ENCODE peak calls at places on chromosome 1, in seven cellular contexts. H is H1, G is K562, Q is HepG2, B is SK-N-SH, X is GM12878, L is HCT116. C is an unnamed sample.

GRCh38 chr1:156767879-156768608 is 709 bp downstream of the PRCC start:
- DNase-seq in B (peak; percentile 63), Q (no peak), G (peak; percentile 55), X (no peak), L (no peak), H (no peak), C (no peak)

GRCh38 chr1:47587891-47588582 is 150.2 kb downstream of the FOXD2 start:
- DNase-seq in G (no peak), X (no peak), B (no peak), H (no peak), L (no peak), Q (no peak), C (no peak)

GRCh38 chr1:200899015-200899386 is 4.3 kb downstream of the INAVA start:
- DNase-seq in Q (no peak), H (no peak), G (no peak), L (no peak), X (no peak), B (no peak), C (no peak)

GRCh38 chr1:4621646-4622045 is 32.8 kb upstream of the AJAP1 start:
- DNase-seq in B (no peak), Q (no peak), H (no peak), L (no peak), X (no peak), G (no peak), C (no peak)

GRCh38 chr1:165369255-165369848 is 12.8 kb upstream of the LMX1A start:
- DNase-seq in H (no peak), B (peak; percentile 72), L (peak; percentile 32), G (peak; percentile 69), Q (peak; percentile 21), X (no peak), C (peak; percentile 74)

GRCh38 chr1:236343246-236343862 is 50.7 kb upstream of the EDARADD start:
- DNase-seq in X (no peak), G (no peak), H (no peak), L (no peak), Q (no peak), B (no peak), C (peak; percentile 30)

GRCh38 chr1:6287431-6287886 is 26.6 kb upstream of the GPR153 start:
- DNase-seq in B (no peak), H (no peak), G (no peak), L (no peak), Q (no peak), X (no peak), C (no peak)

GRCh38 chr1:212700892-212701819 is 1.5 kb upstream of the BATF3 start:
- DNase-seq in X (no peak), L (no peak), G (peak; percentile 50), Q (no peak), H (peak; percentile 17), B (peak; percentile 65), C (peak; percentile 40)

GRCh38 chr1:246690100-246690499 is 34.1 kb upstream of the SCCPDH start:
- DNase-seq in Q (no peak), X (no peak), L (no peak), H (no peak), G (no peak), B (no peak), C (no peak)

GRCh38 chr1:161367684-161368398 is at the start of gene CFAP126:
- DNase-seq in G (peak; percentile 70), H (no peak), L (peak; percentile 51), X (peak; percentile 35), B (peak; percentile 57), Q (peak; percentile 90), C (peak; percentile 84)

DNA sequence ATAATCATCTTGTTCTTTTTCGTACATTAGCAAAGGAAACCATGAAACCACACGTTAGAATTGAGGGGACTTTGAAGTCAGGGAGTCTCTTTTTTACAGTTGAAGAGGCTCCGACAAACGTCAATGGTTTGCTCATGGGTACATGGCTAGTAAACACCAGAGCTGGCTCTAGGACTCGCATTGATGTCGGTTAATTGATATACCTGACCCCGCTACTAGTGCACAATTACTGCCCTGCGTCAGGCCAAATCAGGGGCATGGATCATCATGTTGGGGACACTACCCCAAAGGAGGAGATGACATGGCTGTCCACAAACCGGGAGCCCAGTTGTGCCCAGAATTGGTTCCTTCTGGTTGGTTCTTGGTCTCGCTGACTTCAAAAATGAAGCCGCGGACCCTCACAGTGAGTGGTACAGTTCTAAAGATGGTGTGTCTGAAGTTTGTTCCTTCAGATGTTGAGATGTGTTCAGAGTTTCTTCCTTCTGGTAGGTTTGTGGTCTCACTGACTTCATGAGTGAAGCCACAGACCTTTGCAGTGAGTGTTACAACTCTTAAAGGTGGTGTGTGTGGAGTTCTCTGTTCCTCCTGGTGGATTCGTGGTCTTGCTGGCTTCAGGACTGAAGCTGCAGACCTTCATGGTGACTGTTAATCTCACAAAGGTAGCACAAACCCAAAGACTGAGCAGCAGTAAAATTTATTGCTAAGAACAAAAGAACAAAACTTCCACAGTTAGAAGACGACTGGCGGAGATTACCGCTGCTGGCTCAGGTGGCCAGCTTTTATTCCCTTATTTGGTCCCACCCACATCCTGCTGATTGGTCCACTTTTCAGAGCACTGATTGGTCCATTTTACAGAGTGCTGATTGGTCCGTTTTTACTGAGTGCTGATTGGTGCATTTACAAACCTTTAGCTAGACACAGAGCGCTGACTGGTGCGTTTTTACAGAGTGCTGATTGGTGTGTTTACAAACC is 126.9 kb upstream of the ERRFI1 start:
- DNase-seq in G (no peak), H (no peak), X (no peak), L (no peak), B (no peak), Q (no peak), C (no peak)
- TF ChIP-seq JUND in G (no peak), H (no peak), X (no peak), L (no peak), B (no peak), Q (no peak), C (no peak)

GRCh38 chr1:24910210-24910609 is 19.9 kb downstream of the RUNX3 start:
- DNase-seq in B (no peak), L (no peak), G (no peak), Q (no peak), H (no peak), X (no peak), C (no peak)

GRCh38 chr1:24912359-24913273 is 17.5 kb downstream of the RUNX3 start:
- DNase-seq in Q (no peak), B (peak; percentile 64), X (no peak), G (no peak), L (no peak), H (no peak), C (no peak)

GRCh38 chr1:24913274-24913604 is 16.8 kb downstream of the RUNX3 start:
- DNase-seq in Q (no peak), B (no peak), G (no peak), L (no peak), X (no peak), H (no peak), C (no peak)

GRCh38 chr1:24910751-24911650 is 19.1 kb downstream of the RUNX3 start:
- DNase-seq in L (no peak), Q (peak; percentile 93), H (no peak), G (peak; percentile 42), B (no peak), X (no peak), C (no peak)

GRCh38 chr1:24911651-24912144 is 18.4 kb downstream of the RUNX3 start:
- DNase-seq in B (no peak), X (no peak), H (no peak), G (no peak), L (no peak), Q (no peak), C (no peak)
- TF ChIP-seq JUND in B (no peak), X (no peak), H (no peak), G (no peak), L (no peak), Q (no peak), C (no peak)

GRCh38 chr1:199041173-199041914 is 402.5 kb downstream of the PTPRC start:
- DNase-seq in Q (no peak), X (peak; percentile 94), L (no peak), G (no peak), B (no peak), H (no peak), C (no peak)
- TF ChIP-seq JUND in Q (no peak), X (no peak), L (no peak), G (no peak), B (no peak), H (no peak), C (no peak)

DNA sequence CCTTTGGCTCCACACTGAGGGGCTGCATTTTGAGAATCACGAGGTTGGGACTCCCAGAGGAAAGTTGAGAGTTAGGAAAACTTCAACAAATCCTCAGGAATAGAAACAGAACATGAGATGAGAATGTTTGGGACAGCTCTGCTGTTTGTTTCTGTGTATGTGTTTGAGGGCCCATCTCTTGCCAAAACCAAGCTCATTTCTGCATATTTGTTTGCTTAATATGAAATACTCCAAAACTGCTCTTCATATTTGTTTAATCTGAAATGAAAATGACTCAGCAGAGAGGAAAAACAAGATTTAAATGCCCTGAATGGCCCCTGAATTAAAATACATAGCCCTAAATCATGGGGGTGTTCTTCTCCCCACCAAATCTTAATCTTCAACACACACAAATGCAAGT is 78.1 kb downstream of the DDR2 start:
- DNase-seq in Q (no peak), X (no peak), B (no peak), G (no peak), H (no peak), L (no peak), C (no peak)
- TF ChIP-seq JUND in Q (no peak), X (no peak), B (no peak), G (no peak), H (no peak), L (no peak), C (no peak)